ENCODE peak calls at places on chromosome 1, in ten cellular contexts. P is NCI-H526, H is HS-5, I is substantia nigra, M is NCI-H2029, D is DMS153, E is HTR-8/SVneo, B is NCI-H2171 treated with DMSO at 0.1 percent for 48 hours, K is GM12878, T is ACHN. R is an unnamed sample.

GRCh38 chr1:227780101-227781044 is 35.1 kb upstream of the PRSS38 start:
- DNase-seq in P (no peak), H (no peak), I (no peak), M (no peak), D (no peak), E (no peak), B (peak; percentile 85), K (no peak), T (no peak), R (peak; percentile 33)

GRCh38 chr1:17557986-17558385 is 18.5 kb downstream of the ARHGEF10L start:
- DNase-seq in P (no peak), H (no peak), I (no peak), M (no peak), D (no peak), E (no peak), B (no peak), K (no peak), T (no peak), R (no peak)

GRCh38 chr1:95375201-95375600 is 141.2 kb downstream of the RWDD3 start:
- DNase-seq in P (no peak), H (no peak), I (no peak), M (no peak), D (no peak), E (no peak), B (no peak), K (no peak), T (no peak), R (no peak)

GRCh38 chr1:63797056-63797726 is 23.4 kb downstream of the ROR1 start:
- DNase-seq in P (peak; percentile 60), H (no peak), I (no peak), M (peak; percentile 37), D (peak; percentile 18), E (no peak), B (no peak), K (no peak), T (peak; percentile 56), R (no peak)

GRCh38 chr1:54126271-54126815 is 26.5 kb downstream of the CDCP2 start:
- DNase-seq in P (no peak), H (no peak), I (no peak), M (no peak), D (no peak), E (no peak), B (no peak), K (no peak), T (no peak), R (no peak)

GRCh38 chr1:159821171-159821867 is 5.4 kb upstream of the SLAMF8 start:
- DNase-seq in P (no peak), H (no peak), I (no peak), M (no peak), D (no peak), E (no peak), B (peak; percentile 66), K (no peak), T (peak; percentile 73), R (no peak)

GRCh38 chr1:53112271-53112774 is 30.1 kb downstream of the SLC1A7 start:
- DNase-seq in P (no peak), H (peak; percentile 51), I (no peak), M (no peak), D (no peak), E (no peak), B (no peak), K (no peak), T (peak; percentile 17), R (no peak)

GRCh38 chr1:156100205-156100995 is 14.1 kb upstream of the LMNA start:
- DNase-seq in P (no peak), H (no peak), I (no peak), M (peak; percentile 63), D (no peak), E (no peak), B (peak; percentile 52), K (no peak), T (no peak), R (no peak)

GRCh38 chr1:94126651-94127050 is 5.7 kb upstream of the ABCA4 start:
- DNase-seq in P (no peak), H (no peak), I (no peak), M (no peak), D (no peak), E (no peak), B (no peak), K (no peak), T (no peak), R (no peak)

GRCh38 chr1:72241397-72241796 is 40.9 kb downstream of the NEGR1 start:
- DNase-seq in P (no peak), H (no peak), I (no peak), M (no peak), D (no peak), E (no peak), B (no peak), K (no peak), T (no peak), R (no peak)